ENCODE peak calls at places on chromosome 6, in eight cellular contexts. I is AG10803; M is heart right ventricle; H is fibroblast of mammary gland; Q is SK-N-SH; O is pancreas; L is GM23338; G is effector memory CD4-positive, alpha-beta T cell. T is an unnamed sample.
A peak's percentile ranks its signal among the peaks of the same experiment; 100 is the strongest.

GRCh38 chr6:95431637-95432228 is 145.6 kb upstream of the MANEA start:
- DNase-seq in I (peak; percentile 27), M (no peak), H (peak; percentile 51), Q (peak; percentile 39), O (peak; percentile 55), L (peak; percentile 56), G (peak; percentile 3), T (peak; percentile 38)

GRCh38 chr6:41255638-41256246 is 27.6 kb downstream of the TREML4 start:
- DNase-seq in I (no peak), M (no peak), H (no peak), Q (no peak), O (no peak), L (no peak), G (no peak), T (no peak)

GRCh38 chr6:90078513-90079289 is 184.4 kb downstream of the GJA10 start:
- DNase-seq in I (peak; percentile 5), M (no peak), H (peak; percentile 11), Q (no peak), O (no peak), L (peak; percentile 27), G (no peak), T (peak; percentile 16)

GRCh38 chr6:155628315-155628714 is 172.7 kb upstream of the NOX3 start:
- DNase-seq in I (no peak), M (no peak), H (no peak), Q (no peak), O (no peak), L (no peak), G (no peak), T (no peak)

GRCh38 chr6:45607818-45608217 is 230.1 kb upstream of the SUPT3H start:
- DNase-seq in I (peak; percentile 56), M (no peak), H (peak; percentile 86), Q (no peak), O (no peak), L (no peak), G (no peak), T (peak; percentile 47)

GRCh38 chr6:14706378-14706929 is 539.4 kb upstream of the JARID2 start:
- DNase-seq in I (peak; percentile 97), M (peak; percentile 55), H (peak; percentile 100), Q (no peak), O (no peak), L (no peak), G (no peak), T (peak; percentile 100)

GRCh38 chr6:169866668-169867521 is 115.5 kb downstream of the ERMARD start:
- DNase-seq in I (no peak), M (no peak), H (no peak), Q (no peak), O (no peak), L (no peak), G (no peak), T (no peak)

GRCh38 chr6:64294034-64294433 is 658.4 kb downstream of the PHF3 start:
- DNase-seq in I (no peak), M (no peak), H (peak; percentile 8), Q (no peak), O (no peak), L (no peak), G (no peak), T (peak; percentile 20)

GRCh38 chr6:167855825-167856425 is 29.2 kb downstream of the AFDN start:
- DNase-seq in I (peak; percentile 86), M (no peak), H (peak; percentile 99), Q (no peak), O (no peak), L (no peak), G (no peak), T (peak; percentile 96)

GRCh38 chr6:125995972-125996580 is 9.7 kb downstream of the TRMT11 start:
- DNase-seq in I (peak; percentile 49), M (peak; percentile 57), H (peak; percentile 67), Q (peak; percentile 57), O (peak; percentile 70), L (peak; percentile 83), G (peak; percentile 57), T (peak; percentile 75)

GRCh38 chr6:2823104-2823850 is 18.4 kb downstream of the SERPINB1 start:
- DNase-seq in I (no peak), M (no peak), H (peak; percentile 30), Q (no peak), O (no peak), L (no peak), G (no peak), T (peak; percentile 13)

GRCh38 chr6:90183587-90184333 is 112.9 kb downstream of the BACH2 start:
- DNase-seq in I (no peak), M (no peak), H (no peak), Q (no peak), O (peak; percentile 15), L (no peak), G (no peak), T (no peak)

GRCh38 chr6:2939315-2940009 is 31.9 kb downstream of the SERPINB6 start:
- DNase-seq in I (no peak), M (peak; percentile 58), H (no peak), Q (no peak), O (no peak), L (no peak), G (no peak), T (no peak)

GRCh38 chr6:53483423-53484353 is 61.2 kb downstream of the GCLC start:
- DNase-seq in I (no peak), M (peak; percentile 72), H (peak; percentile 42), Q (peak; percentile 31), O (no peak), L (peak; percentile 21), G (no peak), T (peak; percentile 38)

GRCh38 chr6:96301023-96301422 is 220.6 kb upstream of the UFL1 start:
- DNase-seq in I (no peak), M (no peak), H (no peak), Q (no peak), O (peak; percentile 36), L (no peak), G (no peak), T (no peak)

GRCh38 chr6:74167506-74167905 is 471.5 kb downstream of the CD109 start:
- DNase-seq in I (no peak), M (no peak), H (no peak), Q (no peak), O (no peak), L (no peak), G (no peak), T (no peak)

GRCh38 chr6:83096791-83097190 is 29.3 kb downstream of the DOP1A start:
- DNase-seq in I (peak; percentile 29), M (no peak), H (no peak), Q (no peak), O (no peak), L (no peak), G (no peak), T (peak; percentile 49)

GRCh38 chr6:156840136-156840535 is 63.0 kb downstream of the ARID1B start:
- DNase-seq in I (no peak), M (no peak), H (peak; percentile 37), Q (no peak), O (no peak), L (no peak), G (no peak), T (peak; percentile 39)

GRCh38 chr6:134173007-134173690 is 120.7 kb upstream of the SLC2A12 start:
- DNase-seq in I (peak; percentile 15), M (no peak), H (peak; percentile 24), Q (no peak), O (no peak), L (no peak), G (no peak), T (peak; percentile 26)

GRCh38 chr6:142695016-142695415 is 250.0 kb downstream of the HIVEP2 start:
- DNase-seq in I (no peak), M (peak; percentile 18), H (peak; percentile 16), Q (no peak), O (no peak), L (no peak), G (no peak), T (no peak)

GRCh38 chr6:170096803-170097504 is 193.9 kb downstream of the DLL1 start:
- DNase-seq in I (no peak), M (no peak), H (no peak), Q (no peak), O (peak; percentile 5), L (no peak), G (no peak), T (no peak)

GRCh38 chr6:34663887-34664269 is 32.7 kb downstream of the ILRUN start:
- DNase-seq in I (no peak), M (no peak), H (no peak), Q (no peak), O (no peak), L (no peak), G (no peak), T (peak; percentile 39)

GRCh38 chr6:136563386-136564152 is 13.3 kb upstream of the MAP7 start:
- DNase-seq in I (no peak), M (no peak), H (no peak), Q (no peak), O (no peak), L (no peak), G (no peak), T (no peak)

GRCh38 chr6:42727084-42727601 is 4.7 kb upstream of the PRPH2 start:
- DNase-seq in I (no peak), M (peak; percentile 47), H (no peak), Q (no peak), O (peak; percentile 22), L (peak; percentile 30), G (no peak), T (peak; percentile 76)
- H3K4me3 ChIP-seq in I (peak overlapping the region; percentile 50), M (peak overlapping the region; percentile 47), H (peak overlapping the region; percentile 43), Q (no peak overlapping the region), O (peak overlapping the region; percentile 30), L (no peak overlapping the region), G (peak overlapping the region; percentile 46), T (peak overlapping the region; percentile 71)

GRCh38 chr6:30769088-30769852 is 24.9 kb upstream of the IER3 start:
- DNase-seq in I (peak; percentile 96), M (no peak), H (peak; percentile 94), Q (peak; percentile 29), O (peak; percentile 64), L (peak; percentile 66), G (peak; percentile 37), T (peak; percentile 98)
- H3K4me3 ChIP-seq in I (peak overlapping the region; percentile 34), M (no peak overlapping the region), H (peak overlapping the region; percentile 0), Q (no peak overlapping the region), O (no peak overlapping the region), L (no peak overlapping the region), G (peak overlapping the region; percentile 5), T (peak overlapping the region; percentile 41)

GRCh38 chr6:28791002-28791383 is 132.8 kb downstream of the TRIM27 start:
- DNase-seq in I (no peak), M (no peak), H (no peak), Q (no peak), O (no peak), L (no peak), G (no peak), T (no peak)

GRCh38 chr6:28789553-28790083 is 134.2 kb downstream of the TRIM27 start:
- DNase-seq in I (peak; percentile 60), M (no peak), H (peak; percentile 75), Q (no peak), O (no peak), L (peak; percentile 74), G (no peak), T (peak; percentile 71)

GRCh38 chr6:28794175-28795002 is 129.4 kb downstream of the TRIM27 start:
- DNase-seq in I (peak; percentile 38), M (no peak), H (peak; percentile 71), Q (no peak), O (no peak), L (peak; percentile 82), G (no peak), T (peak; percentile 88)
- H3K4me3 ChIP-seq in I (peak overlapping the region; percentile 35), M (no peak overlapping the region), H (peak overlapping the region; percentile 61), Q (peak overlapping the region; percentile 35), O (no peak overlapping the region), L (peak overlapping the region; percentile 68), G (no peak overlapping the region), T (peak overlapping the region; percentile 72)

DNA sequence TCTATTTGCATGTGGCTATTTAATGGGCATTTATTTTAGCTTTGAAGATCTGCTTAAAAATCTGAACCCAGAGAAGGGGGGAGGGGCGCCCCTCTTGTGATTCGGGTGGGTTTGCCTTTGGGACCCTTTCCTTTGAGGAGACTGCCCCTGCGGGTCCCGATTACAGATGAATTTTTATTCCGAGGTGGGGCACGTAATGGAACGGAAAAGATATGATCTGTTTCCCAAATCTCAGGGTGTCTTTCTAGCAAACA is 30.9 kb downstream of the TFAP2A start:
- DNase-seq in I (no peak), M (no peak), H (no peak), Q (no peak), O (no peak), L (no peak), G (no peak), T (no peak)
- H3K4me3 ChIP-seq in I (no peak overlapping the region), M (no peak overlapping the region), H (no peak overlapping the region), Q (no peak overlapping the region), O (no peak overlapping the region), L (peak overlapping the region; percentile 49), G (no peak overlapping the region), T (peak overlapping the region; percentile 24)

T was measured in GM23248.